ENCODE peak calls at places on chromosomes 7 and 10, in four cellular contexts. One of them, this sample, is unnamed.

GRCh38 chr10:21825345-21825744 is 178.2 kb downstream of the DNAJC1 start:
- DNase-seq in LNCaP clone FGC: no peak
- DNase-seq in endothelial cell of umbilical vein: no peak
- DNase-seq in ureter: no peak
- DNase-seq in this sample: no peak

GRCh38 chr10:103852856-103853255 is 2.5 kb downstream of the SH3PXD2A start:
- DNase-seq in endothelial cell of umbilical vein: no peak
- DNase-seq in ureter: no peak
- DNase-seq in LNCaP clone FGC: no peak
- DNase-seq in this sample: no peak

GRCh38 chr7:96184783-96185182 is 137.1 kb downstream of the SLC25A13 start:
- DNase-seq in ureter: no peak
- DNase-seq in endothelial cell of umbilical vein: no peak
- DNase-seq in LNCaP clone FGC: no peak
- DNase-seq in this sample: no peak

GRCh38 chr7:55052081-55052480 is 33.3 kb downstream of the EGFR start:
- DNase-seq in endothelial cell of umbilical vein: peak
- DNase-seq in LNCaP clone FGC: no peak
- DNase-seq in ureter: no peak
- DNase-seq in this sample: no peak

GRCh38 chr7:151675521-151675920 is 155.8 kb upstream of the RHEB start:
- DNase-seq in endothelial cell of umbilical vein: no peak
- DNase-seq in ureter: no peak
- DNase-seq in LNCaP clone FGC: no peak
- DNase-seq in this sample: no peak

GRCh38 chr7:3103614-3104399 is 60.1 kb upstream of the CARD11 start:
- DNase-seq in LNCaP clone FGC: no peak
- DNase-seq in ureter: no peak
- DNase-seq in endothelial cell of umbilical vein: no peak
- DNase-seq in this sample: no peak

GRCh38 chr10:103652599-103653281 is 159.2 kb downstream of the NEURL1 start:
- DNase-seq in LNCaP clone FGC: no peak
- DNase-seq in endothelial cell of umbilical vein: no peak
- DNase-seq in ureter: no peak
- DNase-seq in this sample: no peak

GRCh38 chr10:78301891-78302738 is 268.5 kb downstream of the RPS24 start:
- DNase-seq in endothelial cell of umbilical vein: no peak
- DNase-seq in LNCaP clone FGC: peak
- DNase-seq in ureter: peak
- DNase-seq in this sample: no peak

GRCh38 chr7:8871716-8872115 is 438.3 kb downstream of the NXPH1 start:
- DNase-seq in endothelial cell of umbilical vein: no peak
- DNase-seq in LNCaP clone FGC: no peak
- DNase-seq in ureter: no peak
- DNase-seq in this sample: no peak

GRCh38 chr10:8044908-8045727 is 9.4 kb upstream of the GATA3 start:
- DNase-seq in endothelial cell of umbilical vein: peak
- DNase-seq in ureter: peak
- DNase-seq in LNCaP clone FGC: no peak
- DNase-seq in this sample: no peak

GRCh38 chr10:102152545-102152890 is 329 bp downstream of the NOLC1 start:
- DNase-seq in ureter: no peak
- DNase-seq in LNCaP clone FGC: no peak
- DNase-seq in endothelial cell of umbilical vein: no peak
- DNase-seq in this sample: no peak

GRCh38 chr7:27184342-27185012 is 555 bp downstream of the HOXA11 start:
- DNase-seq in endothelial cell of umbilical vein: peak
- DNase-seq in ureter: peak
- DNase-seq in LNCaP clone FGC: no peak
- DNase-seq in this sample: no peak

GRCh38 chr10:30529373-30529998 is 95.5 kb downstream of the MAP3K8 start:
- DNase-seq in endothelial cell of umbilical vein: no peak
- DNase-seq in LNCaP clone FGC: no peak
- DNase-seq in ureter: peak
- DNase-seq in this sample: peak

GRCh38 chr10:15439381-15439837 is 68.3 kb upstream of the FAM171A1 start:
- DNase-seq in endothelial cell of umbilical vein: peak
- DNase-seq in ureter: peak
- DNase-seq in LNCaP clone FGC: no peak
- DNase-seq in this sample: no peak

GRCh38 chr7:2513702-2514101 is 5.9 kb upstream of the LFNG start:
- DNase-seq in LNCaP clone FGC: no peak
- DNase-seq in ureter: no peak
- DNase-seq in endothelial cell of umbilical vein: no peak
- DNase-seq in this sample: no peak

GRCh38 chr10:17580853-17581252 is 36.3 kb downstream of the HACD1 start:
- DNase-seq in ureter: no peak
- DNase-seq in endothelial cell of umbilical vein: peak
- DNase-seq in LNCaP clone FGC: no peak
- DNase-seq in this sample: no peak

GRCh38 chr10:132192076-132192975 is 5.6 kb downstream of the DPYSL4 start:
- DNase-seq in LNCaP clone FGC: no peak
- DNase-seq in endothelial cell of umbilical vein: no peak
- DNase-seq in ureter: no peak
- DNase-seq in this sample: no peak

GRCh38 chr7:138095972-138096935 is 20.0 kb downstream of the AKR1D1 start:
- DNase-seq in ureter: no peak
- DNase-seq in endothelial cell of umbilical vein: no peak
- DNase-seq in LNCaP clone FGC: peak
- DNase-seq in this sample: no peak

GRCh38 chr10:99779335-99779734 is 3.1 kb upstream of the ABCC2 start:
- DNase-seq in ureter: no peak
- DNase-seq in endothelial cell of umbilical vein: peak
- DNase-seq in LNCaP clone FGC: no peak
- DNase-seq in this sample: peak

GRCh38 chr7:5630670-5631069 is 150.8 kb downstream of the RNF216 start:
- DNase-seq in ureter: no peak
- DNase-seq in LNCaP clone FGC: no peak
- DNase-seq in endothelial cell of umbilical vein: no peak
- DNase-seq in this sample: no peak

GRCh38 chr10:43263551-43264323 is 3.1 kb downstream of the RASGEF1A start:
- DNase-seq in ureter: no peak
- DNase-seq in endothelial cell of umbilical vein: no peak
- DNase-seq in LNCaP clone FGC: no peak
- DNase-seq in this sample: no peak

GRCh38 chr10:88374392-88375145 is 208.5 kb downstream of the RNLS start:
- DNase-seq in LNCaP clone FGC: no peak
- DNase-seq in ureter: no peak
- DNase-seq in endothelial cell of umbilical vein: no peak
- DNase-seq in this sample: no peak

GRCh38 chr10:96695366-96695765 is 24.9 kb downstream of the PIK3AP1 start:
- DNase-seq in endothelial cell of umbilical vein: no peak
- DNase-seq in ureter: no peak
- DNase-seq in LNCaP clone FGC: no peak
- DNase-seq in this sample: no peak

GRCh38 chr7:112204776-112205347 is 1.3 kb downstream of the DOCK4 start:
- DNase-seq in endothelial cell of umbilical vein: peak
- DNase-seq in ureter: no peak
- DNase-seq in LNCaP clone FGC: no peak
- DNase-seq in this sample: no peak

GRCh38 chr10:86775056-86775858 is 18.8 kb downstream of the BMPR1A start:
- DNase-seq in endothelial cell of umbilical vein: no peak
- DNase-seq in ureter: no peak
- DNase-seq in LNCaP clone FGC: no peak
- DNase-seq in this sample: no peak

GRCh38 chr10:64506963-64507362 is 985.8 kb downstream of the REEP3 start:
- DNase-seq in endothelial cell of umbilical vein: no peak
- DNase-seq in ureter: no peak
- DNase-seq in LNCaP clone FGC: no peak
- DNase-seq in this sample: no peak

GRCh38 chr7:28409716-28410627 is 2.3 kb upstream of the CREB5 start:
- DNase-seq in LNCaP clone FGC: no peak
- DNase-seq in ureter: no peak
- DNase-seq in endothelial cell of umbilical vein: peak
- DNase-seq in this sample: no peak

GRCh38 chr7:80967536-80968297 is 48.9 kb upstream of the SEMA3C start:
- DNase-seq in LNCaP clone FGC: no peak
- DNase-seq in endothelial cell of umbilical vein: no peak
- DNase-seq in ureter: no peak
- DNase-seq in this sample: no peak

GRCh38 chr10:14240253-14241189 is 90.2 kb downstream of the FRMD4A start:
- DNase-seq in ureter: no peak
- DNase-seq in LNCaP clone FGC: no peak
- DNase-seq in endothelial cell of umbilical vein: no peak
- DNase-seq in this sample: no peak

GRCh38 chr7:50333266-50333665 is 28.8 kb downstream of the IKZF1 start:
- DNase-seq in ureter: no peak
- DNase-seq in endothelial cell of umbilical vein: no peak
- DNase-seq in LNCaP clone FGC: no peak
- DNase-seq in this sample: no peak

GRCh38 chr10:24718031-24718855 is 5.4 kb downstream of the ARHGAP21 start:
- DNase-seq in LNCaP clone FGC: no peak
- DNase-seq in endothelial cell of umbilical vein: no peak
- DNase-seq in ureter: no peak
- DNase-seq in this sample: no peak

GRCh38 chr10:25698638-25699037 is 235.4 kb upstream of the MYO3A start:
- DNase-seq in LNCaP clone FGC: no peak
- DNase-seq in ureter: no peak
- DNase-seq in endothelial cell of umbilical vein: no peak
- DNase-seq in this sample: no peak

GRCh38 chr10:126670056-126670743 is at the start of gene C10orf90:
- DNase-seq in endothelial cell of umbilical vein: no peak
- DNase-seq in ureter: no peak
- DNase-seq in LNCaP clone FGC: no peak
- DNase-seq in this sample: no peak

GRCh38 chr10:101069441-101069840 is 7.7 kb downstream of the KAZALD1 start:
- DNase-seq in ureter: no peak
- DNase-seq in endothelial cell of umbilical vein: no peak
- DNase-seq in LNCaP clone FGC: no peak
- DNase-seq in this sample: no peak